ENCODE peak calls at places on chromosomes 3 and 15, in six cellular contexts. G is AG20443, P is OCI-LY7, R is sciatic nerve, Q is T-helper 2 cell, V is NCI-H2081. X is an unnamed sample.

GRCh38 chr15:77097317-77097721 is 26.4 kb upstream of the TSPAN3 start:
- DNase-seq in G (no peak), P (no peak), R (no peak), Q (no peak), V (no peak), X (no peak)

GRCh38 chr15:70474367-70474681 is 289.0 kb downstream of the UACA start:
- DNase-seq in G (no peak), P (no peak), R (peak; percentile 74), Q (no peak), V (no peak), X (no peak)

GRCh38 chr3:152120606-152121291 is 148.0 kb upstream of the MBNL1 start:
- DNase-seq in G (no peak), P (no peak), R (no peak), Q (no peak), V (no peak), X (no peak)

GRCh38 chr15:77633134-77633912 is 611 bp upstream of the LINGO1 start:
- DNase-seq in G (peak; percentile 97), P (peak; percentile 69), R (peak; percentile 94), Q (peak; percentile 43), V (peak; percentile 74), X (peak; percentile 48)

GRCh38 chr3:32453346-32453745 is 49.3 kb downstream of the CMTM6 start:
- DNase-seq in G (peak; percentile 70), P (no peak), R (no peak), Q (no peak), V (no peak), X (no peak)

GRCh38 chr3:39141211-39141995 is 12.0 kb downstream of the CSRNP1 start:
- DNase-seq in G (peak; percentile 46), P (no peak), R (no peak), Q (no peak), V (peak; percentile 49), X (no peak)

GRCh38 chr15:40103864-40104271 is 4.8 kb downstream of the BMF start:
- DNase-seq in G (peak; percentile 36), P (no peak), R (no peak), Q (no peak), V (peak; percentile 66), X (no peak)

GRCh38 chr3:101903426-101903825 is 54.1 kb downstream of the NFKBIZ start:
- DNase-seq in G (no peak), P (no peak), R (no peak), Q (no peak), V (no peak), X (no peak)

GRCh38 chr3:63141-63845 is 133.3 kb upstream of the CHL1 start:
- DNase-seq in G (no peak), P (no peak), R (peak; percentile 61), Q (no peak), V (peak; percentile 3), X (no peak)

GRCh38 chr3:69058180-69058946 is 6.2 kb upstream of the TMF1 start:
- DNase-seq in G (no peak), P (peak; percentile 65), R (no peak), Q (no peak), V (no peak), X (no peak)

GRCh38 chr3:42655980-42656679 is 2.6 kb downstream of the ZBTB47 start:
- DNase-seq in G (peak; percentile 78), P (no peak), R (no peak), Q (no peak), V (no peak), X (no peak)

GRCh38 chr3:126465928-126466564 is 9.6 kb downstream of the ZXDC start:
- DNase-seq in G (no peak), P (no peak), R (peak; percentile 66), Q (no peak), V (no peak), X (no peak)

GRCh38 chr3:196138464-196138863 is 56.6 kb upstream of the TFRC start:
- DNase-seq in G (no peak), P (no peak), R (no peak), Q (no peak), V (no peak), X (no peak)

GRCh38 chr3:123295171-123295900 is 93.6 kb downstream of the SEC22A start:
- DNase-seq in G (no peak), P (no peak), R (no peak), Q (no peak), V (no peak), X (no peak)

GRCh38 chr3:12486001-12486400 is 1.7 kb downstream of the TSEN2 start:
- DNase-seq in G (no peak), P (no peak), R (no peak), Q (no peak), V (no peak), X (no peak)

GRCh38 chr15:66765478-66766281 is 63.6 kb downstream of the SMAD6 start:
- DNase-seq in G (peak; percentile 44), P (no peak), R (no peak), Q (no peak), V (no peak), X (no peak)

GRCh38 chr3:127172670-127173515 is 20.0 kb upstream of the PRR23E start:
- DNase-seq in G (peak; percentile 94), P (no peak), R (no peak), Q (no peak), V (peak; percentile 69), X (no peak)

GRCh38 chr15:77617507-77618285 is 15.0 kb downstream of the LINGO1 start:
- DNase-seq in G (no peak), P (peak; percentile 37), R (no peak), Q (no peak), V (no peak), X (no peak)

GRCh38 chr3:190105876-190106275 is 14.8 kb downstream of the P3H2 start:
- DNase-seq in G (peak; percentile 12), P (no peak), R (no peak), Q (no peak), V (no peak), X (no peak)

GRCh38 chr3:48086736-48087470 is 70.7 kb upstream of the MAP4 start:
- DNase-seq in G (no peak), P (no peak), R (no peak), Q (no peak), V (no peak), X (no peak)

GRCh38 chr3:101119535-101119934 is 126.3 kb upstream of the ABI3BP start:
- DNase-seq in G (peak; percentile 40), P (no peak), R (no peak), Q (no peak), V (no peak), X (no peak)

GRCh38 chr15:58515807-58516206 is 84.0 kb downstream of the LIPC start:
- DNase-seq in G (no peak), P (peak; percentile 24), R (no peak), Q (no peak), V (no peak), X (no peak)

GRCh38 chr3:158140396-158140795 is 30.5 kb downstream of the RSRC1 start:
- DNase-seq in G (no peak), P (no peak), R (no peak), Q (no peak), V (no peak), X (no peak)

GRCh38 chr15:37134699-37135131 is 34.4 kb upstream of the MEIS2 start:
- DNase-seq in G (peak; percentile 61), P (peak; percentile 46), R (no peak), Q (no peak), V (peak; percentile 46), X (no peak)

GRCh38 chr3:39180183-39180545 is 12.2 kb downstream of the XIRP1 start:
- DNase-seq in G (no peak), P (no peak), R (no peak), Q (no peak), V (no peak), X (no peak)

GRCh38 chr15:40955930-40956542 is 2.8 kb downstream of the CHAC1 start:
- DNase-seq in G (no peak), P (no peak), R (no peak), Q (no peak), V (no peak), X (no peak)

GRCh38 chr15:51982013-51982769 is 10.6 kb upstream of the LEO1 start:
- DNase-seq in G (peak; percentile 71), P (peak; percentile 88), R (no peak), Q (peak; percentile 43), V (peak; percentile 12), X (peak; percentile 31)

GRCh38 chr3:68088216-68088615 is 433.8 kb upstream of the SUCLG2 start:
- DNase-seq in G (no peak), P (no peak), R (no peak), Q (no peak), V (no peak), X (peak; percentile 5)

GRCh38 chr15:80154336-80154735 is 1.5 kb downstream of the FAH start:
- DNase-seq in G (no peak), P (no peak), R (no peak), Q (no peak), V (no peak), X (no peak)

GRCh38 chr3:38004415-38005075 is 14.0 kb downstream of the VILL start:
- DNase-seq in G (peak; percentile 74), P (peak; percentile 62), R (peak; percentile 91), Q (peak; percentile 22), V (peak; percentile 13), X (peak; percentile 41)

GRCh38 chr3:47854720-47855455 is 52.0 kb downstream of the DHX30 start:
- DNase-seq in G (no peak), P (no peak), R (no peak), Q (no peak), V (no peak), X (no peak)

X was measured in stimulated activated naive CD4-positive, alpha-beta T cell treated with Interleukin-2 at 50 U/mL for 16 hours.